ENCODE peak calls at places on chromosomes 7 and 10, in seven cellular contexts. One of them, this sample, is unnamed.

GRCh38 chr7:68433462-68433861 is 1164.8 kb upstream of the AUTS2 start:
- DNase-seq in sigmoid colon: no peak
- DNase-seq in ovary: no peak
- DNase-seq in upper lobe of left lung: no peak
- DNase-seq in A549: no peak
- DNase-seq in transverse colon: no peak
- DNase-seq in stomach: no peak
- DNase-seq in this sample: no peak

GRCh38 chr10:99708428-99709010 is 23.4 kb downstream of the COX15 start:
- DNase-seq in sigmoid colon: no peak
- DNase-seq in ovary: no peak
- DNase-seq in upper lobe of left lung: no peak
- DNase-seq in A549: peak; percentile 32
- DNase-seq in transverse colon: no peak
- DNase-seq in stomach: no peak
- DNase-seq in this sample: no peak

GRCh38 chr7:2927592-2927991 is 83.5 kb upstream of the GNA12 start:
- DNase-seq in sigmoid colon: peak; percentile 54
- DNase-seq in ovary: peak; percentile 26
- DNase-seq in upper lobe of left lung: peak; percentile 14
- DNase-seq in A549: no peak
- DNase-seq in transverse colon: no peak
- DNase-seq in stomach: no peak
- DNase-seq in this sample: peak; percentile 43

GRCh38 chr10:34152434-34152833 is 662.7 kb downstream of the PARD3 start:
- DNase-seq in sigmoid colon: no peak
- DNase-seq in ovary: no peak
- DNase-seq in upper lobe of left lung: no peak
- DNase-seq in A549: no peak
- DNase-seq in transverse colon: no peak
- DNase-seq in stomach: no peak
- DNase-seq in this sample: no peak

GRCh38 chr7:79702116-79702515 is 248.6 kb upstream of the MAGI2 start:
- DNase-seq in sigmoid colon: no peak
- DNase-seq in ovary: no peak
- DNase-seq in upper lobe of left lung: no peak
- DNase-seq in A549: no peak
- DNase-seq in transverse colon: no peak
- DNase-seq in stomach: no peak
- DNase-seq in this sample: no peak

GRCh38 chr7:100220833-100221718 is 1.3 kb downstream of the PVRIG start:
- DNase-seq in sigmoid colon: no peak
- DNase-seq in ovary: no peak
- DNase-seq in upper lobe of left lung: peak; percentile 37
- DNase-seq in A549: no peak
- DNase-seq in transverse colon: peak; percentile 68
- DNase-seq in stomach: peak; percentile 34
- DNase-seq in this sample: no peak

GRCh38 chr7:143372070-143372469 is 9.1 kb upstream of the ZYX start:
- DNase-seq in sigmoid colon: peak; percentile 82
- DNase-seq in ovary: no peak
- DNase-seq in upper lobe of left lung: peak; percentile 76
- DNase-seq in A549: no peak
- DNase-seq in transverse colon: peak; percentile 81
- DNase-seq in stomach: peak; percentile 52
- DNase-seq in this sample: no peak

GRCh38 chr10:114499630-114500190 is 95.4 kb upstream of the AFAP1L2 start:
- DNase-seq in sigmoid colon: no peak
- DNase-seq in ovary: no peak
- DNase-seq in upper lobe of left lung: no peak
- DNase-seq in A549: no peak
- DNase-seq in transverse colon: peak; percentile 87
- DNase-seq in stomach: peak; percentile 74
- DNase-seq in this sample: no peak

GRCh38 chr7:142275028-142275427 is 17.2 kb upstream of the PRSS58 start:
- DNase-seq in sigmoid colon: no peak
- DNase-seq in ovary: no peak
- DNase-seq in upper lobe of left lung: no peak
- DNase-seq in A549: no peak
- DNase-seq in transverse colon: no peak
- DNase-seq in stomach: no peak
- DNase-seq in this sample: no peak

GRCh38 chr7:28729276-28729675 is 228.9 kb downstream of the TRIL start:
- DNase-seq in sigmoid colon: no peak
- DNase-seq in ovary: no peak
- DNase-seq in upper lobe of left lung: no peak
- DNase-seq in A549: peak; percentile 13
- DNase-seq in transverse colon: no peak
- DNase-seq in stomach: no peak
- DNase-seq in this sample: no peak

GRCh38 chr7:142632291-142633134 is 116.8 kb upstream of the PRSS1 start:
- DNase-seq in sigmoid colon: no peak
- DNase-seq in ovary: no peak
- DNase-seq in upper lobe of left lung: peak; percentile 47
- DNase-seq in A549: peak; percentile 65
- DNase-seq in transverse colon: peak; percentile 54
- DNase-seq in stomach: peak; percentile 60
- DNase-seq in this sample: no peak

GRCh38 chr10:30219977-30220751 is 128.9 kb downstream of the MTPAP start:
- DNase-seq in sigmoid colon: no peak
- DNase-seq in ovary: no peak
- DNase-seq in upper lobe of left lung: peak; percentile 46
- DNase-seq in A549: no peak
- DNase-seq in transverse colon: no peak
- DNase-seq in stomach: no peak
- DNase-seq in this sample: no peak

GRCh38 chr10:48236199-48236621 is 38.3 kb downstream of the FRMPD2 start:
- DNase-seq in sigmoid colon: no peak
- DNase-seq in ovary: no peak
- DNase-seq in upper lobe of left lung: no peak
- DNase-seq in A549: no peak
- DNase-seq in transverse colon: no peak
- DNase-seq in stomach: no peak
- DNase-seq in this sample: no peak

GRCh38 chr10:107540981-107541380 is 376.5 kb upstream of the SORCS1 start:
- DNase-seq in sigmoid colon: no peak
- DNase-seq in ovary: no peak
- DNase-seq in upper lobe of left lung: no peak
- DNase-seq in A549: no peak
- DNase-seq in transverse colon: no peak
- DNase-seq in stomach: no peak
- DNase-seq in this sample: no peak

GRCh38 chr10:92574545-92575377 is 868 bp upstream of the IDE start:
- DNase-seq in sigmoid colon: no peak
- DNase-seq in ovary: no peak
- DNase-seq in upper lobe of left lung: no peak
- DNase-seq in A549: no peak
- DNase-seq in transverse colon: no peak
- DNase-seq in stomach: no peak
- DNase-seq in this sample: no peak

GRCh38 chr7:9181356-9181755 is 747.9 kb downstream of the NXPH1 start:
- DNase-seq in sigmoid colon: no peak
- DNase-seq in ovary: no peak
- DNase-seq in upper lobe of left lung: no peak
- DNase-seq in A549: no peak
- DNase-seq in transverse colon: no peak
- DNase-seq in stomach: no peak
- DNase-seq in this sample: no peak

GRCh38 chr7:157250605-157251228 is 86.1 kb upstream of the DNAJB6 start:
- DNase-seq in sigmoid colon: no peak
- DNase-seq in ovary: no peak
- DNase-seq in upper lobe of left lung: no peak
- DNase-seq in A549: peak; percentile 73
- DNase-seq in transverse colon: peak; percentile 35
- DNase-seq in stomach: no peak
- DNase-seq in this sample: no peak

GRCh38 chr7:70238171-70238575 is 639.9 kb downstream of the AUTS2 start:
- DNase-seq in sigmoid colon: no peak
- DNase-seq in ovary: no peak
- DNase-seq in upper lobe of left lung: peak; percentile 31
- DNase-seq in A549: no peak
- DNase-seq in transverse colon: no peak
- DNase-seq in stomach: no peak
- DNase-seq in this sample: no peak

GRCh38 chr10:21336476-21337170 is 188.9 kb downstream of the SKIDA1 start:
- DNase-seq in sigmoid colon: no peak
- DNase-seq in ovary: peak; percentile 62
- DNase-seq in upper lobe of left lung: peak; percentile 57
- DNase-seq in A549: peak; percentile 97
- DNase-seq in transverse colon: no peak
- DNase-seq in stomach: no peak
- DNase-seq in this sample: peak; percentile 77

GRCh38 chr7:106068986-106069385 is 43.1 kb downstream of the SYPL1 start:
- DNase-seq in sigmoid colon: peak; percentile 87
- DNase-seq in ovary: no peak
- DNase-seq in upper lobe of left lung: no peak
- DNase-seq in A549: no peak
- DNase-seq in transverse colon: no peak
- DNase-seq in stomach: no peak
- DNase-seq in this sample: no peak

GRCh38 chr7:106071356-106071998 is 40.6 kb downstream of the SYPL1 start:
- DNase-seq in sigmoid colon: no peak
- DNase-seq in ovary: no peak
- DNase-seq in upper lobe of left lung: peak; percentile 66
- DNase-seq in A549: no peak
- DNase-seq in transverse colon: peak; percentile 68
- DNase-seq in stomach: peak; percentile 71
- DNase-seq in this sample: no peak

GRCh38 chr7:106070567-106071254 is 41.4 kb downstream of the SYPL1 start:
- DNase-seq in sigmoid colon: no peak
- DNase-seq in ovary: no peak
- DNase-seq in upper lobe of left lung: no peak
- DNase-seq in A549: no peak
- DNase-seq in transverse colon: no peak
- DNase-seq in stomach: no peak
- DNase-seq in this sample: no peak

GRCh38 chr7:106069471-106070200 is 42.5 kb downstream of the SYPL1 start:
- DNase-seq in sigmoid colon: no peak
- DNase-seq in ovary: no peak
- DNase-seq in upper lobe of left lung: no peak
- DNase-seq in A549: no peak
- DNase-seq in transverse colon: no peak
- DNase-seq in stomach: no peak
- DNase-seq in this sample: no peak

GRCh38 chr7:106070201-106070551 is 41.9 kb downstream of the SYPL1 start:
- DNase-seq in sigmoid colon: no peak
- DNase-seq in ovary: no peak
- DNase-seq in upper lobe of left lung: peak; percentile 59
- DNase-seq in A549: no peak
- DNase-seq in transverse colon: no peak
- DNase-seq in stomach: peak; percentile 85
- DNase-seq in this sample: no peak
- H3K4me1 ChIP-seq in sigmoid colon: peaks cover 92% of the 10 kb centered on the region
- H3K4me1 ChIP-seq in ovary: peaks cover 6% of the 10 kb centered on the region
- H3K4me1 ChIP-seq in upper lobe of left lung: peaks cover 44% of the 10 kb centered on the region
- H3K4me1 ChIP-seq in A549: peaks cover 11% of the 10 kb centered on the region
- H3K4me1 ChIP-seq in transverse colon: peaks cover 35% of the 10 kb centered on the region
- H3K4me1 ChIP-seq in stomach: peaks cover 71% of the 10 kb centered on the region
- H3K4me1 ChIP-seq in this sample: peaks cover 82% of the 10 kb centered on the region

DNA sequence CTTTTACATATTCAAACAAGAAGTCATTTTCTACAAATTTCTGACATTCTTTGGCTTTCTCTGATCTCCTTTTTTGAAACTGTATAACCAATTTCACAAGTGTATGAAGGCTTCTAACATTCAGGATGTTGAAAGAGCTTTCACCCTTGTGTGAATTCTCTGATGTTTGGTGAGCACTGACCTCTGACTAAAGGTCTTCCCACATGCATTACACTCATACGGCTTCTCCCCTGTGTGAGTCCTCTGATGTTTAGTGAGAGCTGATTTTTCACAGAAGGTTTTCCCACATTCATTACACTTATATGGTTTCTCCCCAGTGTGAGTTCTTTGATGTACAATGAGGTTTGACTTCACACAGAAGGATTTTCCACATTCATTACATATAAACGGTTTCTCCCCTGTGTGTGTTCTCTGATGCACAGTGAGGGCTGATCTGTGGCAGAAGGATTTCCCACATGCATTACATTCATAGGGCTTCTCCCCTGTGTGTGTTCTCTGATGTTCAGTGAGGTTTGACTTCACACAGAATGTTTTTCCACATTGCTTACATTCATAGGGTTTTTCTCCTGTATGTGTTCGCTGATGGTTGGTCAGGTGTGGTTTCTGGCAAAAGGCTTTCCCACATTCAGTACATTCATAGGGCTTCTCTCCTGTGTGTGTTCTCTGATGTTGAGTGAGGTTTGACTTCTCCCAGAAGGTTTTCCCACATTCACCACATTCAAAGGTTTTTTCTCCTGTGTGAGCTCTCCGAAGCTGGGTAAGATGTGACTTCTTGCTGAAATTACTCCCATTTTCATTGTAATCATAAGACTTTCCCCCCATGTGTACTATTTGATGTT is 25.7 kb downstream of the ZNF248 start:
- DNase-seq in sigmoid colon: no peak
- DNase-seq in ovary: no peak
- DNase-seq in upper lobe of left lung: no peak
- DNase-seq in A549: peak; percentile 35
- DNase-seq in transverse colon: no peak
- DNase-seq in stomach: no peak
- DNase-seq in this sample: no peak
- H3K9me3 ChIP-seq in sigmoid colon: peaks cover 42% of the 10 kb centered on the region
- H3K9me3 ChIP-seq in ovary: no peaks in the 10 kb centered on the region
- H3K9me3 ChIP-seq in upper lobe of left lung: peaks cover 39% of the 10 kb centered on the region
- H3K9me3 ChIP-seq in A549: peaks cover 98% of the 10 kb centered on the region
- H3K9me3 ChIP-seq in transverse colon: peaks cover 51% of the 10 kb centered on the region
- H3K9me3 ChIP-seq in stomach: peaks cover 35% of the 10 kb centered on the region
- H3K9me3 ChIP-seq in this sample: peaks cover 14% of the 10 kb centered on the region

DNA sequence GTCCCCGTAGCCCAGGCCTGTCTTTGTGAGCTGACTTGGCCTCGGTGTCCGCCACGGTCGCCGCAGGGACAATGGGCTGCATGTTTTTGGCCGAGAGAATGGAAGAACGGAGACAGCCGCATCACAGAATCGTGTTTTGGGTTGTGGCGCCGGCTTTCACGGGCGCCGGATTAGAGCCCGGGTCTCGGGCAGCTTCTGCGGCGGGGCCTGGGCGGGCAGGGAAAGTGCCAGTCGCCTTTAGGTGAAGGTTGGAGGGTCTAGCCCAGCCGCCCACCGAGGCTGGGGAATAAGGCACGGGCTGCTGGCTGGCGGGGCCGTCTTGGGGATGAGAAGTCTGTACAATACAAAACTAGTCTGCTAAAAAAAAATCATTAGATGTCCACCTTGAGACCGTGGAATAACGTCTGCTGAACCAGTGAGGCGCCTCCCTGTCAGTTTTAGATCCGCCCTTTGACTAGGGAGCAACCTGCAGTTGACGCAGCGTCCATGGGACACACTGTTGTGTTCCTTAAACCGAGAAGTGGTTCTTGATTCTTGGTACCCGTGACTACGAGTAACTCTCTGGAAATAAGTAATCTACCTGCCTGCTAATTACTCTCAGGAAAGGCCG is 577 bp downstream of the DNAJB9 start:
- DNase-seq in sigmoid colon: peak; percentile 68
- DNase-seq in ovary: no peak
- DNase-seq in upper lobe of left lung: peak; percentile 73
- DNase-seq in A549: peak; percentile 55
- DNase-seq in transverse colon: peak; percentile 70
- DNase-seq in stomach: peak; percentile 55
- DNase-seq in this sample: peak; percentile 79
- TF ChIP-seq EP300 in sigmoid colon: no peak
- TF ChIP-seq EP300 in ovary: no peak
- TF ChIP-seq EP300 in upper lobe of left lung: no peak
- TF ChIP-seq EP300 in A549: no peak
- TF ChIP-seq EP300 in transverse colon: no peak
- TF ChIP-seq EP300 in stomach: no peak
- TF ChIP-seq EP300 in this sample: no peak

GRCh38 chr7:50358306-50358705 is 53.8 kb downstream of the IKZF1 start:
- DNase-seq in sigmoid colon: no peak
- DNase-seq in ovary: no peak
- DNase-seq in upper lobe of left lung: no peak
- DNase-seq in A549: no peak
- DNase-seq in transverse colon: no peak
- DNase-seq in stomach: no peak
- DNase-seq in this sample: no peak
- H3K4me1 ChIP-seq in sigmoid colon: no peaks in the 10 kb centered on the region
- H3K4me1 ChIP-seq in ovary: no peaks in the 10 kb centered on the region
- H3K4me1 ChIP-seq in upper lobe of left lung: peaks cover 12% of the 10 kb centered on the region
- H3K4me1 ChIP-seq in A549: no peaks in the 10 kb centered on the region
- H3K4me1 ChIP-seq in transverse colon: no peaks in the 10 kb centered on the region
- H3K4me1 ChIP-seq in stomach: peaks cover 25% of the 10 kb centered on the region
- H3K4me1 ChIP-seq in this sample: no peaks in the 10 kb centered on the region